ENCODE peak calls at places on chromosomes 6 and 20, in nine cellular contexts. One of them, this sample, is unnamed. For H3K36me3, the result is how much of the 10 kb centered on the place peaks cover.

GRCh38 chr20:15949391-15949790 is 623.9 kb downstream of the KIF16B start:
- DNase-seq in upper lobe of left lung: no peak
- DNase-seq in IMR-90: no peak
- DNase-seq in H7: peak
- DNase-seq in kidney: no peak
- DNase-seq in right atrium auricular region: no peak
- DNase-seq in sigmoid colon: no peak
- DNase-seq in GM23338: peak
- DNase-seq in colonic mucosa: no peak
- DNase-seq in this sample: no peak

GRCh38 chr6:39952170-39952569 is 17.9 kb upstream of the MOCS1 start:
- DNase-seq in upper lobe of left lung: no peak
- DNase-seq in IMR-90: peak
- DNase-seq in H7: no peak
- DNase-seq in kidney: no peak
- DNase-seq in right atrium auricular region: no peak
- DNase-seq in sigmoid colon: no peak
- DNase-seq in GM23338: no peak
- DNase-seq in colonic mucosa: no peak
- DNase-seq in this sample: peak

GRCh38 chr6:17281497-17282481 is 628 bp downstream of the RBM24 start:
- DNase-seq in upper lobe of left lung: no peak
- DNase-seq in IMR-90: peak
- DNase-seq in H7: peak
- DNase-seq in kidney: peak
- DNase-seq in right atrium auricular region: no peak
- DNase-seq in sigmoid colon: peak
- DNase-seq in GM23338: peak
- DNase-seq in colonic mucosa: peak
- DNase-seq in this sample: no peak

GRCh38 chr6:86581833-86582232 is 355.5 kb upstream of the HTR1E start:
- DNase-seq in upper lobe of left lung: no peak
- DNase-seq in IMR-90: no peak
- DNase-seq in H7: no peak
- DNase-seq in kidney: no peak
- DNase-seq in right atrium auricular region: no peak
- DNase-seq in sigmoid colon: no peak
- DNase-seq in GM23338: no peak
- DNase-seq in colonic mucosa: no peak
- DNase-seq in this sample: no peak

GRCh38 chr20:45867811-45868176 is 10.4 kb downstream of the ZSWIM3 start:
- DNase-seq in upper lobe of left lung: no peak
- DNase-seq in IMR-90: peak
- DNase-seq in H7: no peak
- DNase-seq in kidney: no peak
- DNase-seq in right atrium auricular region: no peak
- DNase-seq in sigmoid colon: no peak
- DNase-seq in GM23338: no peak
- DNase-seq in colonic mucosa: no peak
- DNase-seq in this sample: no peak

GRCh38 chr6:50826803-50827202 is 8.1 kb downstream of the TFAP2B start:
- DNase-seq in upper lobe of left lung: no peak
- DNase-seq in IMR-90: no peak
- DNase-seq in H7: no peak
- DNase-seq in kidney: no peak
- DNase-seq in right atrium auricular region: no peak
- DNase-seq in sigmoid colon: no peak
- DNase-seq in GM23338: no peak
- DNase-seq in colonic mucosa: no peak
- DNase-seq in this sample: no peak

GRCh38 chr6:90271831-90272230 is 24.8 kb downstream of the BACH2 start:
- DNase-seq in upper lobe of left lung: no peak
- DNase-seq in IMR-90: no peak
- DNase-seq in H7: no peak
- DNase-seq in kidney: no peak
- DNase-seq in right atrium auricular region: no peak
- DNase-seq in sigmoid colon: no peak
- DNase-seq in GM23338: no peak
- DNase-seq in colonic mucosa: no peak
- DNase-seq in this sample: no peak

GRCh38 chr6:52020961-52021570 is 66.3 kb downstream of the PKHD1 start:
- DNase-seq in upper lobe of left lung: no peak
- DNase-seq in IMR-90: peak
- DNase-seq in H7: no peak
- DNase-seq in kidney: no peak
- DNase-seq in right atrium auricular region: no peak
- DNase-seq in sigmoid colon: no peak
- DNase-seq in GM23338: peak
- DNase-seq in colonic mucosa: no peak
- DNase-seq in this sample: no peak

GRCh38 chr6:7424967-7425807 is 35.6 kb downstream of the RIOK1 start:
- DNase-seq in upper lobe of left lung: peak
- DNase-seq in IMR-90: peak
- DNase-seq in H7: peak
- DNase-seq in kidney: no peak
- DNase-seq in right atrium auricular region: no peak
- DNase-seq in sigmoid colon: no peak
- DNase-seq in GM23338: peak
- DNase-seq in colonic mucosa: no peak
- DNase-seq in this sample: no peak

GRCh38 chr6:109893606-109894005 is 84.5 kb upstream of the GPR6 start:
- DNase-seq in upper lobe of left lung: no peak
- DNase-seq in IMR-90: no peak
- DNase-seq in H7: no peak
- DNase-seq in kidney: no peak
- DNase-seq in right atrium auricular region: no peak
- DNase-seq in sigmoid colon: no peak
- DNase-seq in GM23338: no peak
- DNase-seq in colonic mucosa: no peak
- DNase-seq in this sample: no peak

GRCh38 chr6:47290124-47290834 is 19.4 kb downstream of the TNFRSF21 start:
- DNase-seq in upper lobe of left lung: no peak
- DNase-seq in IMR-90: no peak
- DNase-seq in H7: no peak
- DNase-seq in kidney: no peak
- DNase-seq in right atrium auricular region: no peak
- DNase-seq in sigmoid colon: no peak
- DNase-seq in GM23338: no peak
- DNase-seq in colonic mucosa: no peak
- DNase-seq in this sample: no peak

GRCh38 chr6:108640104-108640503 is 79.4 kb downstream of the FOXO3 start:
- DNase-seq in upper lobe of left lung: no peak
- DNase-seq in IMR-90: no peak
- DNase-seq in H7: no peak
- DNase-seq in kidney: no peak
- DNase-seq in right atrium auricular region: no peak
- DNase-seq in sigmoid colon: no peak
- DNase-seq in GM23338: no peak
- DNase-seq in colonic mucosa: no peak
- DNase-seq in this sample: no peak

GRCh38 chr6:166625356-166625755 is 1.7 kb downstream of the RPS6KA2 start:
- DNase-seq in upper lobe of left lung: peak
- DNase-seq in IMR-90: peak
- DNase-seq in H7: no peak
- DNase-seq in kidney: no peak
- DNase-seq in right atrium auricular region: no peak
- DNase-seq in sigmoid colon: no peak
- DNase-seq in GM23338: no peak
- DNase-seq in colonic mucosa: no peak
- DNase-seq in this sample: peak

GRCh38 chr6:109093732-109094131 is 914 bp downstream of the SESN1 start:
- DNase-seq in upper lobe of left lung: no peak
- DNase-seq in IMR-90: peak
- DNase-seq in H7: no peak
- DNase-seq in kidney: no peak
- DNase-seq in right atrium auricular region: no peak
- DNase-seq in sigmoid colon: no peak
- DNase-seq in GM23338: no peak
- DNase-seq in colonic mucosa: no peak
- DNase-seq in this sample: no peak

DNA sequence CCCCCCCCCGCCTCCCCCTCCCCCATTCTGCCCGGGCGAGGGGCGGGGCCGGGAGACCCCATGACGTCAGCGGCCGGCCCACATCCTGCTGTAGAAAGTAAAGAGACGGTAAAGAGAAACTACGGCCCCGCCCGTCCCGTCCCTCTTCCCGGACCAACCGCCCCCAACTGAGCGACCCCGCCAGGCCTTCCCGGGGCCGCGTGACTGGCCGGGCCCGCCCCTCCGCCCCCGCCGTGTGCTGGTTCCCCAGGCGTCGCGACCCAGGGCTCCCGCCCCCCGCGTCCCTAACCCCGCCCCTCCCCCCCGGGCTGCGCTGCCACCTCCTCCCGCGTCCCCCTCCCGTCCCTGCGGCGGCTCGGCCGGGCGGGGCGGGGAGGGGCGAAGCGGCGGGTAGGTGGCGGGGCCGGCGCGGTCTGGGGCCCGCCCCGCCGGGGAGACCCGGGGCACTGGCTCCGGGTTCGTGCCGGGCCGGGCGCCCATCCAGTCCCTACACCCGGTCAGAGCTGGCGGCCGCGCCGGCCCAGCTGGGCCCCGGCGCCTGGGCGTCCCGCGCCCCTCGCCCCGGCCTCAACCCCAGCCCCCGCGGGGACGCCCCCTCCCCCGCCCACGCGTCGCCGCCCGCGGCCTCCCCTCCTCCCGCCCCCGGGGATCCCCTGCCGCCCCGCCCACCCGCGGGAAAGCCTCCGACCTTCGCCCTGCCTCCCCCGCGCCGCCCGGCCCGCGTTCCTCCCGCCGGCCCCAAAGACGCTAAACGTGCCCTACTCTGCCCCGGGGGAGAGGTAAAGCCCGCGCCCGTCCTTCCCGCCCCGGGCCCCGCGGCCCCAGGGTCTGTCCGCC is 618 bp upstream of the HIVEP1 start:
- DNase-seq in upper lobe of left lung: peak
- DNase-seq in IMR-90: peak
- DNase-seq in H7: peak
- DNase-seq in kidney: peak
- DNase-seq in right atrium auricular region: peak
- DNase-seq in sigmoid colon: peak
- DNase-seq in GM23338: peak
- DNase-seq in colonic mucosa: peak
- DNase-seq in this sample: peak
- H3K4me3 ChIP-seq in upper lobe of left lung: peak
- H3K4me3 ChIP-seq in IMR-90: peak
- H3K4me3 ChIP-seq in H7: peak
- H3K4me3 ChIP-seq in kidney: no peak
- H3K4me3 ChIP-seq in right atrium auricular region: peak
- H3K4me3 ChIP-seq in sigmoid colon: peak
- H3K4me3 ChIP-seq in GM23338: peak
- H3K4me3 ChIP-seq in colonic mucosa: peak
- H3K4me3 ChIP-seq in this sample: peak

DNA sequence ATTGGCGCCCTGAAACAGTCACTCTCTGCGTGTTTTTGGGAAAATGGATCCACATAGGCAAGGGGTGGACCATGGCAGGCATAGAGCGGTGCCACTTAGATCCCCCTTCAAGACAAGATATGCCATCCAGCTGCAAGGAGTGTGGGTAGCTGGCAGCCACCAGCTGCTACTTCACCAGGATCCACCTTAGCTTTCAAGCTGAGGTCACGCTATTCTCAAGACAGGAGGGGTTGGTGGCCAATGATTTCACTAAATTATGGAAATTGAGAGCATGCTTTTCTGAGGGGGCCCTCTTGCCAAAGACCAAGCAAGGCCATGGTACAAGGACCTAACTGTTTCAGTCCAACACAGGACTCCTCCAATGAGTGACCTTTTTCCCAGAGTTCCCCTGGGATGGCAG is 16.3 kb downstream of the HEBP2 start:
- DNase-seq in upper lobe of left lung: no peak
- DNase-seq in IMR-90: no peak
- DNase-seq in H7: no peak
- DNase-seq in kidney: no peak
- DNase-seq in right atrium auricular region: no peak
- DNase-seq in sigmoid colon: no peak
- DNase-seq in GM23338: no peak
- DNase-seq in colonic mucosa: no peak
- DNase-seq in this sample: no peak
- H3K36me3 ChIP-seq in upper lobe of left lung: under half
- H3K36me3 ChIP-seq in IMR-90: under half
- H3K36me3 ChIP-seq in H7: under half
- H3K36me3 ChIP-seq in kidney: under half
- H3K36me3 ChIP-seq in right atrium auricular region: under half
- H3K36me3 ChIP-seq in sigmoid colon: under half
- H3K36me3 ChIP-seq in GM23338: under half
- H3K36me3 ChIP-seq in colonic mucosa: under half
- H3K36me3 ChIP-seq in this sample: under half

GRCh38 chr6:143468026-143468425 is 17.4 kb downstream of the PEX3 start:
- DNase-seq in upper lobe of left lung: no peak
- DNase-seq in IMR-90: no peak
- DNase-seq in H7: no peak
- DNase-seq in kidney: no peak
- DNase-seq in right atrium auricular region: no peak
- DNase-seq in sigmoid colon: no peak
- DNase-seq in GM23338: no peak
- DNase-seq in colonic mucosa: no peak
- DNase-seq in this sample: no peak

DNA sequence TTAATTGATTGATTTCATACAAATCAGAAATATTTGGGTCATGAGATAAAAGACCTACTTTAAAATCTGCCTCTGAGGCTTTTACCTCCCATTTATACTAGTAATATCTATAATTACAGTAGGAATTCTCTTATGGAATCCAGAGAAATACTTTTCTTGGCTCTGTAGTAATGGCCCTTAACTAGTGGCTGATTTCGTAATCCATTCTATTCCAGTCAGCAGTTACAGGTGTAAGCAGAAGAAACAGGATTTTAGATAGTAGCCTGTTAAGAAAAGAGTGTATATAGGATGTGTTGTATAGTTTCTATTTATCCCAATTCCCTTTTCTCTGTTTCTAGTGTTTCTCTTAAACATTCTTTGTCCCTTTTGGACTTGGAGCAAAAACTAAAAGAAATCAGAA is 21.2 kb downstream of the PEX3 start:
- DNase-seq in upper lobe of left lung: no peak
- DNase-seq in IMR-90: no peak
- DNase-seq in H7: no peak
- DNase-seq in kidney: no peak
- DNase-seq in right atrium auricular region: no peak
- DNase-seq in sigmoid colon: no peak
- DNase-seq in GM23338: no peak
- DNase-seq in colonic mucosa: no peak
- DNase-seq in this sample: no peak
- H3K4me3 ChIP-seq in upper lobe of left lung: no peak
- H3K4me3 ChIP-seq in IMR-90: no peak
- H3K4me3 ChIP-seq in H7: no peak
- H3K4me3 ChIP-seq in kidney: no peak
- H3K4me3 ChIP-seq in right atrium auricular region: no peak
- H3K4me3 ChIP-seq in sigmoid colon: no peak
- H3K4me3 ChIP-seq in GM23338: no peak
- H3K4me3 ChIP-seq in colonic mucosa: no peak
- H3K4me3 ChIP-seq in this sample: no peak

DNA sequence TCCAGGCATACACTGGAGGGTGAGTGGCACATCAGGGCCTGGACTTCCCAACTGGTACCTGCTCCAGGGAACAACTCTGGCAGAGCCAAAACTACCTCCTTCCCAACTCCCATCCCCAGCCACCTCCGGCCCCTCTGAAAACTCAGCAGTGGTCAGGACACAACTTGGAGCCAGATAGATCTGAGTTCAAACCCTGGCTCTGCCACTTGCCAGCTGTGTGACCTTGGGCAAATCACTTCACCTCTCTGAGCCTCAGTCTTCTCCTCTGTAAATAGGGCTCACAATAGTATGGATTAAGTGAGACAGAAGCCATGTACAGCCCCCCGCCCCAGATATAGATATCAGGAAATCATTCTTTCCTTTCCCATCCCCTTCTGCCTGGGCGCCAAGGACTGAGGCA is 10.7 kb downstream of the AHCY start:
- DNase-seq in upper lobe of left lung: no peak
- DNase-seq in IMR-90: no peak
- DNase-seq in H7: no peak
- DNase-seq in kidney: no peak
- DNase-seq in right atrium auricular region: no peak
- DNase-seq in sigmoid colon: no peak
- DNase-seq in GM23338: no peak
- DNase-seq in colonic mucosa: no peak
- DNase-seq in this sample: no peak
- H3K36me3 ChIP-seq in upper lobe of left lung: under half
- H3K36me3 ChIP-seq in IMR-90: half or more
- H3K36me3 ChIP-seq in H7: half or more
- H3K36me3 ChIP-seq in kidney: under half
- H3K36me3 ChIP-seq in right atrium auricular region: under half
- H3K36me3 ChIP-seq in sigmoid colon: under half
- H3K36me3 ChIP-seq in GM23338: half or more
- H3K36me3 ChIP-seq in colonic mucosa: under half
- H3K36me3 ChIP-seq in this sample: half or more